ENCODE peak calls at places on chromosomes 2 and 18, in ten cellular contexts. One of them, this sample, is unnamed.

GRCh38 chr2:6986894-6987487 is 69.8 kb downstream of the RNF144A start:
- DNase-seq in choroid plexus epithelial cell: no peak
- DNase-seq in GDM1: no peak
- DNase-seq in naive B cell: no peak
- DNase-seq in T-cell: no peak
- DNase-seq in BJ: no peak
- DNase-seq in fibroblast of the conjunctiva: no peak
- DNase-seq in EL: no peak
- DNase-seq in astrocyte of the hippocampus: peak; percentile 61
- DNase-seq in GM12892: no peak
- DNase-seq in this sample: no peak

GRCh38 chr2:48693645-48694044 is 61.9 kb downstream of the LHCGR start:
- DNase-seq in choroid plexus epithelial cell: peak; percentile 50
- DNase-seq in GDM1: no peak
- DNase-seq in naive B cell: no peak
- DNase-seq in T-cell: no peak
- DNase-seq in BJ: no peak
- DNase-seq in fibroblast of the conjunctiva: no peak
- DNase-seq in EL: peak; percentile 23
- DNase-seq in astrocyte of the hippocampus: peak; percentile 70
- DNase-seq in GM12892: no peak
- DNase-seq in this sample: no peak

GRCh38 chr2:43634604-43635306 is 2.3 kb upstream of the PLEKHH2 start:
- DNase-seq in choroid plexus epithelial cell: peak; percentile 82
- DNase-seq in GDM1: no peak
- DNase-seq in naive B cell: no peak
- DNase-seq in T-cell: no peak
- DNase-seq in BJ: peak; percentile 95
- DNase-seq in fibroblast of the conjunctiva: peak; percentile 83
- DNase-seq in EL: peak; percentile 72
- DNase-seq in astrocyte of the hippocampus: peak; percentile 66
- DNase-seq in GM12892: no peak
- DNase-seq in this sample: no peak

GRCh38 chr2:11419781-11420180 is 46.2 kb downstream of the E2F6 start:
- DNase-seq in choroid plexus epithelial cell: peak; percentile 32
- DNase-seq in GDM1: no peak
- DNase-seq in naive B cell: no peak
- DNase-seq in T-cell: no peak
- DNase-seq in BJ: no peak
- DNase-seq in fibroblast of the conjunctiva: no peak
- DNase-seq in EL: peak; percentile 33
- DNase-seq in astrocyte of the hippocampus: no peak
- DNase-seq in GM12892: no peak
- DNase-seq in this sample: no peak

GRCh38 chr18:37395631-37396030 is 170.0 kb downstream of the CELF4 start:
- DNase-seq in choroid plexus epithelial cell: no peak
- DNase-seq in GDM1: no peak
- DNase-seq in naive B cell: no peak
- DNase-seq in T-cell: no peak
- DNase-seq in BJ: no peak
- DNase-seq in fibroblast of the conjunctiva: no peak
- DNase-seq in EL: no peak
- DNase-seq in astrocyte of the hippocampus: no peak
- DNase-seq in GM12892: no peak
- DNase-seq in this sample: no peak

GRCh38 chr2:172811027-172811426 is 75.4 kb downstream of the RAPGEF4 start:
- DNase-seq in choroid plexus epithelial cell: peak; percentile 40
- DNase-seq in GDM1: no peak
- DNase-seq in naive B cell: no peak
- DNase-seq in T-cell: no peak
- DNase-seq in BJ: no peak
- DNase-seq in fibroblast of the conjunctiva: no peak
- DNase-seq in EL: peak; percentile 34
- DNase-seq in astrocyte of the hippocampus: no peak
- DNase-seq in GM12892: no peak
- DNase-seq in this sample: no peak

GRCh38 chr2:127422631-127423475 is 4.6 kb downstream of the PROC start:
- DNase-seq in choroid plexus epithelial cell: no peak
- DNase-seq in GDM1: peak; percentile 10
- DNase-seq in naive B cell: peak; percentile 67
- DNase-seq in T-cell: no peak
- DNase-seq in BJ: no peak
- DNase-seq in fibroblast of the conjunctiva: no peak
- DNase-seq in EL: no peak
- DNase-seq in astrocyte of the hippocampus: peak; percentile 40
- DNase-seq in GM12892: no peak
- DNase-seq in this sample: no peak

GRCh38 chr2:108534577-108535379 is 508 bp downstream of the LIMS1 start:
- DNase-seq in choroid plexus epithelial cell: peak; percentile 55
- DNase-seq in GDM1: no peak
- DNase-seq in naive B cell: no peak
- DNase-seq in T-cell: peak; percentile 17
- DNase-seq in BJ: no peak
- DNase-seq in fibroblast of the conjunctiva: no peak
- DNase-seq in EL: peak; percentile 50
- DNase-seq in astrocyte of the hippocampus: peak; percentile 58
- DNase-seq in GM12892: no peak
- DNase-seq in this sample: peak; percentile 23

GRCh38 chr2:127050803-127051115 is 56.2 kb downstream of the BIN1 start:
- DNase-seq in choroid plexus epithelial cell: no peak
- DNase-seq in GDM1: no peak
- DNase-seq in naive B cell: no peak
- DNase-seq in T-cell: no peak
- DNase-seq in BJ: no peak
- DNase-seq in fibroblast of the conjunctiva: no peak
- DNase-seq in EL: no peak
- DNase-seq in astrocyte of the hippocampus: no peak
- DNase-seq in GM12892: peak; percentile 26
- DNase-seq in this sample: no peak

GRCh38 chr2:208320686-208321085 is 54.6 kb downstream of the PIKFYVE start:
- DNase-seq in choroid plexus epithelial cell: peak; percentile 94
- DNase-seq in GDM1: no peak
- DNase-seq in naive B cell: peak; percentile 53
- DNase-seq in T-cell: no peak
- DNase-seq in BJ: no peak
- DNase-seq in fibroblast of the conjunctiva: peak; percentile 63
- DNase-seq in EL: no peak
- DNase-seq in astrocyte of the hippocampus: peak; percentile 26
- DNase-seq in GM12892: no peak
- DNase-seq in this sample: no peak

GRCh38 chr2:225074366-225074765 is 32.1 kb upstream of the DOCK10 start:
- DNase-seq in choroid plexus epithelial cell: peak; percentile 87
- DNase-seq in GDM1: no peak
- DNase-seq in naive B cell: no peak
- DNase-seq in T-cell: no peak
- DNase-seq in BJ: no peak
- DNase-seq in fibroblast of the conjunctiva: peak; percentile 42
- DNase-seq in EL: no peak
- DNase-seq in astrocyte of the hippocampus: no peak
- DNase-seq in GM12892: no peak
- DNase-seq in this sample: no peak

GRCh38 chr2:190679813-190680591 is 31.1 kb downstream of the NAB1 start:
- DNase-seq in choroid plexus epithelial cell: peak; percentile 65
- DNase-seq in GDM1: peak; percentile 32
- DNase-seq in naive B cell: peak; percentile 42
- DNase-seq in T-cell: peak; percentile 53
- DNase-seq in BJ: no peak
- DNase-seq in fibroblast of the conjunctiva: peak; percentile 21
- DNase-seq in EL: peak; percentile 86
- DNase-seq in astrocyte of the hippocampus: no peak
- DNase-seq in GM12892: no peak
- DNase-seq in this sample: no peak

GRCh38 chr2:239264838-239265651 is 135.8 kb downstream of the HDAC4 start:
- DNase-seq in choroid plexus epithelial cell: peak; percentile 82
- DNase-seq in GDM1: no peak
- DNase-seq in naive B cell: peak; percentile 53
- DNase-seq in T-cell: peak; percentile 69
- DNase-seq in BJ: no peak
- DNase-seq in fibroblast of the conjunctiva: peak; percentile 51
- DNase-seq in EL: peak; percentile 65
- DNase-seq in astrocyte of the hippocampus: peak; percentile 62
- DNase-seq in GM12892: peak; percentile 57
- DNase-seq in this sample: no peak

GRCh38 chr2:68696554-68696953 is 38.1 kb upstream of the ARHGAP25 start:
- DNase-seq in choroid plexus epithelial cell: no peak
- DNase-seq in GDM1: no peak
- DNase-seq in naive B cell: no peak
- DNase-seq in T-cell: no peak
- DNase-seq in BJ: no peak
- DNase-seq in fibroblast of the conjunctiva: no peak
- DNase-seq in EL: no peak
- DNase-seq in astrocyte of the hippocampus: no peak
- DNase-seq in GM12892: no peak
- DNase-seq in this sample: no peak

This sample was measured in RWPE1.